ENCODE peak calls at places on chromosomes 11 and 22, in six cellular contexts. Z, R, A, Q, K and O are unnamed samples.
A peak's percentile ranks its signal among the peaks of the same experiment; 100 is the strongest.

GRCh38 chr11:1936781-1937615 is 10.1 kb upstream of the MRPL23 start:
- DNase-seq in Z (no peak), R (peak; percentile 62), A (no peak), Q (no peak), K (no peak), O (no peak)

GRCh38 chr22:19877626-19878339 is 23.1 kb upstream of the GNB1L start:
- DNase-seq in Z (no peak), R (peak; percentile 58), A (no peak), Q (no peak), K (no peak), O (no peak)

GRCh38 chr22:45456811-45457210 is 43.3 kb downstream of the RIBC2 start:
- DNase-seq in Z (no peak), R (no peak), A (no peak), Q (no peak), K (no peak), O (no peak)

GRCh38 chr11:9692696-9693095 is 28.8 kb downstream of the SWAP70 start:
- DNase-seq in Z (no peak), R (no peak), A (no peak), Q (no peak), K (no peak), O (no peak)

GRCh38 chr22:34319346-34319745 is 399.1 kb upstream of the LARGE1 start:
- DNase-seq in Z (no peak), R (no peak), A (no peak), Q (no peak), K (no peak), O (no peak)

GRCh38 chr11:65498042-65498726 is 661 bp upstream of the MALAT1 start:
- DNase-seq in Z (no peak), R (peak; percentile 71), A (no peak), Q (peak; percentile 55), K (no peak), O (no peak)

GRCh38 chr11:16086229-16086628 is 270.1 kb downstream of the SOX6 start:
- DNase-seq in Z (no peak), R (no peak), A (no peak), Q (no peak), K (no peak), O (no peak)

GRCh38 chr11:35146074-35146521 is 7.1 kb downstream of the CD44 start:
- DNase-seq in Z (peak; percentile 56), R (no peak), A (no peak), Q (no peak), K (no peak), O (no peak)

GRCh38 chr22:19290400-19291217 is 910 bp downstream of the CLTCL1 start:
- DNase-seq in Z (no peak), R (no peak), A (no peak), Q (no peak), K (no peak), O (no peak)

GRCh38 chr11:67332081-67332691 is 21.2 kb downstream of the POLD4 start:
- DNase-seq in Z (no peak), R (no peak), A (no peak), Q (no peak), K (no peak), O (no peak)

GRCh38 chr22:30234786-30235470 is 11.6 kb downstream of the LIF start:
- DNase-seq in Z (no peak), R (no peak), A (no peak), Q (no peak), K (peak; percentile 68), O (no peak)

GRCh38 chr11:90823446-90823845 is 600.6 kb upstream of the CHORDC1 start:
- DNase-seq in Z (no peak), R (no peak), A (no peak), Q (no peak), K (no peak), O (no peak)

GRCh38 chr22:42811510-42811909 is 45.6 kb downstream of the ARFGAP3 start:
- DNase-seq in Z (no peak), R (no peak), A (no peak), Q (no peak), K (no peak), O (no peak)

GRCh38 chr11:129458278-129458677 is 82.6 kb downstream of the BARX2 start:
- DNase-seq in Z (no peak), R (no peak), A (no peak), Q (no peak), K (no peak), O (no peak)

GRCh38 chr11:70788247-70789022 is 390.1 kb downstream of the CTTN start:
- DNase-seq in Z (no peak), R (peak; percentile 32), A (peak; percentile 39), Q (no peak), K (peak; percentile 62), O (peak; percentile 45)

GRCh38 chr11:15859411-15859810 is 496.9 kb downstream of the SOX6 start:
- DNase-seq in Z (no peak), R (no peak), A (no peak), Q (no peak), K (no peak), O (no peak)